ENCODE peak calls at places on chromosomes 12 and 14, in seven cellular contexts. O is neural progenitor cell; P is SJCRH30; E is H7; W is MM.1S; H is CD8-positive, alpha-beta T cell; A is cardiac muscle cell. X is an unnamed sample.
A peak's percentile ranks its signal among the peaks of the same experiment; 100 is the strongest.

GRCh38 chr14:49999216-49999761 is 106.4 kb downstream of the ARF6 start:
- DNase-seq in O (no peak), P (peak; percentile 26), E (peak; percentile 33), W (peak; percentile 61), H (peak; percentile 80), A (no peak), X (peak; percentile 82)

GRCh38 chr12:42546709-42547108 is 42.8 kb downstream of the PRICKLE1 start:
- DNase-seq in O (no peak), P (no peak), E (no peak), W (peak; percentile 46), H (no peak), A (no peak), X (no peak)

GRCh38 chr12:26158078-26158764 is 33.4 kb upstream of the BHLHE41 start:
- DNase-seq in O (no peak), P (no peak), E (peak; percentile 19), W (peak; percentile 59), H (no peak), A (no peak), X (no peak)

GRCh38 chr12:26630546-26631027 is 202.4 kb downstream of the ITPR2 start:
- DNase-seq in O (no peak), P (peak; percentile 35), E (no peak), W (no peak), H (no peak), A (no peak), X (no peak)

GRCh38 chr12:57085999-57086950 is 2.6 kb upstream of the NAB2 start:
- DNase-seq in O (peak; percentile 90), P (peak; percentile 95), E (peak; percentile 83), W (peak; percentile 53), H (peak; percentile 64), A (peak; percentile 82), X (peak; percentile 80)

GRCh38 chr12:93819048-93819491 is 141.9 kb downstream of the CRADD start:
- DNase-seq in O (no peak), P (no peak), E (no peak), W (no peak), H (no peak), A (no peak), X (peak; percentile 39)

GRCh38 chr14:72643317-72643801 is 250.5 kb downstream of the DPF3 start:
- DNase-seq in O (no peak), P (peak; percentile 22), E (no peak), W (no peak), H (no peak), A (no peak), X (no peak)

GRCh38 chr12:52423035-52423434 is 11.1 kb downstream of the KRT75 start:
- DNase-seq in O (no peak), P (no peak), E (no peak), W (no peak), H (no peak), A (no peak), X (no peak)

GRCh38 chr14:79587194-79587593 is 624.1 kb downstream of the DIO2 start:
- DNase-seq in O (no peak), P (peak; percentile 4), E (no peak), W (no peak), H (no peak), A (no peak), X (no peak)

GRCh38 chr12:120618954-120619615 is 21.3 kb upstream of the CABP1 start:
- DNase-seq in O (peak; percentile 18), P (no peak), E (peak; percentile 55), W (no peak), H (no peak), A (no peak), X (no peak)

GRCh38 chr12:105092336-105092735 is 8.1 kb upstream of the ALDH1L2 start:
- DNase-seq in O (peak; percentile 29), P (no peak), E (peak; percentile 62), W (no peak), H (no peak), A (no peak), X (no peak)

GRCh38 chr14:55348766-55349453 is 62.7 kb downstream of the ATG14 start:
- DNase-seq in O (no peak), P (no peak), E (no peak), W (no peak), H (no peak), A (no peak), X (no peak)

GRCh38 chr12:106080786-106081185 is 58.0 kb downstream of the NUAK1 start:
- DNase-seq in O (no peak), P (no peak), E (no peak), W (no peak), H (no peak), A (no peak), X (no peak)

GRCh38 chr12:55372521-55372920 is 9.7 kb downstream of the OR6C75 start:
- DNase-seq in O (no peak), P (no peak), E (no peak), W (no peak), H (no peak), A (no peak), X (no peak)

GRCh38 chr12:24943947-24944597 is 4.8 kb downstream of the BCAT1 start:
- DNase-seq in O (no peak), P (peak; percentile 98), E (no peak), W (no peak), H (no peak), A (no peak), X (no peak)

GRCh38 chr12:24944598-24944975 is 4.3 kb downstream of the BCAT1 start:
- DNase-seq in O (no peak), P (no peak), E (no peak), W (no peak), H (no peak), A (no peak), X (no peak)

GRCh38 chr12:24938341-24938740 is 10.6 kb downstream of the BCAT1 start:
- DNase-seq in O (no peak), P (no peak), E (no peak), W (no peak), H (no peak), A (no peak), X (no peak)

GRCh38 chr12:24937553-24938244 is 11.2 kb downstream of the BCAT1 start:
- DNase-seq in O (no peak), P (peak; percentile 42), E (no peak), W (no peak), H (no peak), A (no peak), X (no peak)

GRCh38 chr12:24940157-24940556 is 8.7 kb downstream of the BCAT1 start:
- DNase-seq in O (no peak), P (no peak), E (no peak), W (no peak), H (no peak), A (no peak), X (no peak)
- H3K36me3 ChIP-seq in O (no peaks in the 10 kb centered on the region), P (peaks cover 63% of the 10 kb centered on the region), E (no peaks in the 10 kb centered on the region), W (no peaks in the 10 kb centered on the region), H (no peaks in the 10 kb centered on the region), A (no peaks in the 10 kb centered on the region), X (no peaks in the 10 kb centered on the region)

GRCh38 chr12:50195832-50196231 is 28.7 kb upstream of the CERS5 start:
- DNase-seq in O (no peak), P (peak; percentile 89), E (no peak), W (no peak), H (no peak), A (no peak), X (no peak)

GRCh38 chr12:50197297-50197727 is 30.1 kb upstream of the CERS5 start:
- DNase-seq in O (no peak), P (no peak), E (no peak), W (no peak), H (no peak), A (no peak), X (no peak)

GRCh38 chr12:50198829-50199228 is 31.7 kb upstream of the CERS5 start:
- DNase-seq in O (no peak), P (no peak), E (no peak), W (no peak), H (no peak), A (no peak), X (no peak)

GRCh38 chr12:50192908-50193307 is 25.7 kb upstream of the CERS5 start:
- DNase-seq in O (no peak), P (no peak), E (no peak), W (no peak), H (no peak), A (no peak), X (no peak)

GRCh38 chr12:50196537-50196936 is 29.4 kb upstream of the CERS5 start:
- DNase-seq in O (no peak), P (no peak), E (no peak), W (no peak), H (no peak), A (no peak), X (no peak)
- H3K36me3 ChIP-seq in O (no peaks in the 10 kb centered on the region), P (peaks cover 52% of the 10 kb centered on the region), E (peaks cover 14% of the 10 kb centered on the region), W (no peaks in the 10 kb centered on the region), H (peaks cover 30% of the 10 kb centered on the region), A (peaks cover 17% of the 10 kb centered on the region), X (no peaks in the 10 kb centered on the region)

GRCh38 chr14:104757681-104758392 is 4.9 kb downstream of the SIVA1 start:
- DNase-seq in O (no peak), P (no peak), E (no peak), W (no peak), H (no peak), A (no peak), X (no peak)
- H3K36me3 ChIP-seq in O (no peaks in the 10 kb centered on the region), P (peaks cover 51% of the 10 kb centered on the region), E (peaks cover 20% of the 10 kb centered on the region), W (no peaks in the 10 kb centered on the region), H (peaks cover 37% of the 10 kb centered on the region), A (peaks cover 12% of the 10 kb centered on the region), X (no peaks in the 10 kb centered on the region)

GRCh38 chr12:123941000-123941399 is 31.6 kb downstream of the CCDC92 start:
- DNase-seq in O (no peak), P (no peak), E (peak; percentile 34), W (no peak), H (no peak), A (no peak), X (no peak)

GRCh38 chr12:123941485-123942276 is 30.9 kb downstream of the CCDC92 start:
- DNase-seq in O (no peak), P (no peak), E (no peak), W (no peak), H (no peak), A (no peak), X (no peak)

GRCh38 chr12:123942277-123942653 is 30.4 kb downstream of the CCDC92 start:
- DNase-seq in O (no peak), P (no peak), E (no peak), W (no peak), H (no peak), A (no peak), X (no peak)

GRCh38 chr12:123939716-123940626 is 32.7 kb downstream of the CCDC92 start:
- DNase-seq in O (no peak), P (no peak), E (peak; percentile 26), W (no peak), H (no peak), A (no peak), X (no peak)

DNA sequence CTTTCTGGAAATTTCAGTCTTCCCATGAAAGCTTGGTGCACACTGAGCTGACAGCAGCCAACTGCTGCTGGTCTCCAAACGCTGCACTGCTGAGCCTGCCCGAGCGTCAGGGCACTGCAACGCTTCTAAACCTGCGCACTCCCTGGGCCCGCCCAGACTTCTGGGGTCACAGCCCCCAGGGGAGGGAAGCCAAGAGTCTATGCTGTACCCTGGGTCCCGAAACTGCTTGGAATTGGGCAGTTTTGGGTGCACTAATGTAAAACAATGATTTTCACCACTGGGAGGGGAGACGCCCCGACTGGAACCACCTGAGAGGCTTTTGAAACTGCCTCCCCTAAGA is 32.0 kb downstream of the CCDC92 start:
- DNase-seq in O (no peak), P (no peak), E (peak; percentile 32), W (no peak), H (no peak), A (no peak), X (no peak)
- H3K36me3 ChIP-seq in O (no peaks in the 10 kb centered on the region), P (no peaks in the 10 kb centered on the region), E (no peaks in the 10 kb centered on the region), W (no peaks in the 10 kb centered on the region), H (no peaks in the 10 kb centered on the region), A (peaks cover 27% of the 10 kb centered on the region), X (peaks cover 90% of the 10 kb centered on the region)

GRCh38 chr12:128803788-128804187 is 20.0 kb downstream of the SLC15A4 start:
- DNase-seq in O (no peak), P (no peak), E (no peak), W (no peak), H (no peak), A (no peak), X (no peak)
- H3K36me3 ChIP-seq in O (peaks cover 16% of the 10 kb centered on the region), P (peaks cover 22% of the 10 kb centered on the region), E (peaks cover 15% of the 10 kb centered on the region), W (no peaks in the 10 kb centered on the region), H (peaks cover 24% of the 10 kb centered on the region), A (peaks cover 20% of the 10 kb centered on the region), X (peaks cover 4% of the 10 kb centered on the region)